ENCODE peak calls at places on chromosomes 12 and 14, in six cellular contexts. T, E, G, Y, B and A are unnamed samples.

GRCh38 chr14:68449565-68450295 is 343.1 kb downstream of the ZFP36L1 start:
- DNase-seq in B (no peak), T (no peak), G (peak), E (peak), Y (peak), A (peak)

GRCh38 chr14:85024931-85025330 is 505.0 kb upstream of the FLRT2 start:
- DNase-seq in B (no peak), G (peak), E (no peak), T (no peak), Y (peak), A (no peak)

GRCh38 chr12:75823475-75823874 is 208.1 kb downstream of the PHLDA1 start:
- DNase-seq in B (no peak), T (no peak), G (no peak), Y (no peak), E (no peak), A (no peak)

GRCh38 chr12:49868952-49869815 is 26.3 kb upstream of the BCDIN3D start:
- DNase-seq in B (peak), T (peak), G (peak), E (peak), Y (peak), A (no peak)

GRCh38 chr12:112191201-112191600 is 65.8 kb downstream of the TRAFD1 start:
- DNase-seq in T (no peak), B (no peak), Y (no peak), E (no peak), G (peak), A (no peak)

GRCh38 chr12:127401005-127401404 is 866.0 kb upstream of the TMEM132C start:
- DNase-seq in Y (no peak), B (no peak), G (no peak), E (no peak), T (peak), A (no peak)

GRCh38 chr12:26358651-26359050 is 163.3 kb downstream of the SSPN start:
- DNase-seq in G (no peak), E (no peak), Y (no peak), B (no peak), T (no peak), A (no peak)

GRCh38 chr12:69161835-69162234 is 77.5 kb upstream of the CPSF6 start:
- DNase-seq in T (no peak), G (no peak), B (no peak), E (no peak), Y (no peak), A (no peak)

GRCh38 chr12:122099856-122100255 is 21.3 kb downstream of the MLXIP start:
- DNase-seq in Y (no peak), T (no peak), E (no peak), G (no peak), B (no peak), A (no peak)

GRCh38 chr14:53510281-53510912 is 357.3 kb upstream of the DDHD1 start:
- DNase-seq in T (no peak), E (no peak), G (no peak), B (no peak), Y (no peak), A (no peak)

GRCh38 chr14:61380984-61381383 is 59.6 kb downstream of the PRKCH start:
- DNase-seq in T (no peak), E (no peak), B (no peak), Y (no peak), G (peak), A (no peak)

GRCh38 chr14:22557846-22558220 is 31.2 kb downstream of the DAD1 start:
- DNase-seq in T (no peak), E (no peak), Y (no peak), B (no peak), G (no peak), A (no peak)

GRCh38 chr12:98635657-98636323 is 8.8 kb downstream of the IKBIP start:
- DNase-seq in E (no peak), T (peak), G (peak), Y (peak), B (no peak), A (no peak)

GRCh38 chr12:125161712-125162023 is 96.4 kb downstream of the AACS start:
- DNase-seq in B (no peak), G (peak), Y (no peak), E (no peak), T (no peak), A (no peak)

GRCh38 chr12:42728770-42729531 is 139.4 kb upstream of the PRICKLE1 start:
- DNase-seq in B (no peak), E (no peak), T (no peak), Y (no peak), G (no peak), A (no peak)

GRCh38 chr14:36207500-36207899 is 31.0 kb upstream of the PTCSC3 start:
- DNase-seq in T (peak), G (no peak), Y (no peak), B (no peak), E (no peak), A (no peak)

GRCh38 chr14:36222952-36223468 is 46.5 kb upstream of the PTCSC3 start:
- DNase-seq in G (no peak), E (no peak), B (no peak), Y (peak), T (peak), A (no peak)

GRCh38 chr14:30655124-30655523 is 33.0 kb downstream of the SCFD1 start:
- DNase-seq in T (peak), B (no peak), E (no peak), G (no peak), Y (peak), A (no peak)

GRCh38 chr14:61475316-61475715 is 153.9 kb downstream of the PRKCH start:
- DNase-seq in T (peak), E (no peak), G (peak), Y (peak), B (no peak), A (peak)

GRCh38 chr14:21049263-21049662 is 7.1 kb downstream of the RNASE7 start:
- DNase-seq in B (no peak), G (no peak), T (peak), E (no peak), Y (no peak), A (no peak)

GRCh38 chr12:42442328-42442759 is 116.4 kb downstream of the PPHLN1 start:
- DNase-seq in G (peak), Y (no peak), T (no peak), B (peak), E (no peak), A (no peak)

GRCh38 chr14:60168841-60169240 is 3.6 kb upstream of the DHRS7 start:
- DNase-seq in B (no peak), G (no peak), E (no peak), T (no peak), Y (no peak), A (no peak)

GRCh38 chr12:86261142-86261541 is 5.0 kb upstream of the MGAT4C start:
- DNase-seq in G (no peak), E (no peak), T (peak), Y (no peak), B (no peak), A (no peak)

GRCh38 chr14:105943973-105944602 is 417.7 kb downstream of the TMEM121 start:
- DNase-seq in B (no peak), E (no peak), Y (no peak), G (no peak), T (no peak), A (no peak)

GRCh38 chr12:127485528-127485927 is 781.4 kb upstream of the TMEM132C start:
- DNase-seq in G (peak), T (peak), Y (peak), E (no peak), B (no peak), A (no peak)

GRCh38 chr14:98949506-98950135 is 322.4 kb downstream of the BCL11B start:
- DNase-seq in B (no peak), Y (no peak), G (no peak), E (no peak), T (no peak), A (no peak)

GRCh38 chr12:24473097-24473496 is 475.8 kb downstream of the BCAT1 start:
- DNase-seq in G (no peak), B (no peak), Y (no peak), E (no peak), T (no peak), A (no peak)

GRCh38 chr14:34085695-34086094 is 134.8 kb upstream of the EGLN3 start:
- DNase-seq in Y (no peak), B (peak), E (no peak), T (no peak), G (no peak), A (no peak)

GRCh38 chr12:87812711-87813110 is 216.5 kb downstream of the C12orf50 start:
- DNase-seq in T (no peak), Y (no peak), G (no peak), B (no peak), E (no peak), A (no peak)

GRCh38 chr12:131830335-131831020 is 2.3 kb downstream of the MMP17 start:
- DNase-seq in E (peak), G (peak), B (peak), T (peak), Y (peak), A (peak)

DNA sequence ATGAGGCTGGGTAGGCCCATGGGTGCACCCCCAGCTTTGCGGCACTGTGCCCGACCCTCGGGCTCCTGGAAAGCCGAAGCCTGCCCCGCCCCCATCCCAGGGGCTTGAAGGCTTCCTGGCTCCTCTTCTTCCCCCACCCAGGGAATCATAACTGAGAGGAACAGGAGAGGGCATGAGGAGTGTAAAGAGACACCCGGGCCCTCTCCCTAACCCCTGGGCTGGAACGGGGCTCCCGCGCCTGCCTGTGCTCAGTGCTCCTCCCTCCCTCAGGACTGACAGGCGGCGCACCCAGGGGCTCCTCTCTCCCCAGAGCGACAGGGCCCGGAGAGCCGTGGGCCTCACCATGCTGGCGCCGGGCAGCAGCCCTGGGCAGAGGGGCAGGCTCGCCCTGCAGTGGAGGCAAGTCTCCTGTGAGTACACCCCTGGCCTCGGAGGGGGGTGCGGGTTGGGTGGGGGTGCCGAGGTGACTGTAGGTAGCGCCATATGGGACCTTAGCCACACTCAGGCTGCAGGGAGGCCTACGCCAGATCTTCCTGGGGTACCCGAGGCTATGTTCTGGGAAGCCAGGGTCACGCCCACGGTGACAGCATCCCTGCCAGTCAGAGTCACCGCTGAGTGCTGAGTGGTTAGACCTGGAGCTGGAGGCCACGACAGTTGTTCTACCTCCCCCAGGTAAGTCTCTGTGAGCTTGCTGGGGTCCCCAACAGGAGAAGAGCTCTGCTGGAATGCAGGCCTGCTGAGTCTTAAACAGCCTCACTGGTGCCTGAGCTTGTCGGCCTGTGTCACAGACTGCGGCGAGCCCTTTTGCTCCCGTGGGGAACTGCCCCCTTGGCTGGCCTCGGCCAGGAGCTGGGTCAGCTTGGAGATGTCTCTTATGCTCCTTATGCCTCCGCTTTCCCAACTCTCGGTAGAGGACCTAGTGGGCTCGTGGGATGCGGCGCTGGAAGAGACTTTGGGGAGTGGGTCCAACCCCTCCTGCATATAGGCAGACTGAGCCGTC is 7.7 kb downstream of the LRTM2 start:
- DNase-seq in T (no peak), Y (no peak), E (no peak), B (no peak), G (no peak), A (no peak)
- H3K9ac ChIP-seq in T (no peak), Y (no peak), E (no peak), B (no peak), G (no peak), A (no peak)

GRCh38 chr12:47822386-47822785 is 2.7 kb upstream of the HDAC7 start:
- DNase-seq in G (no peak), B (no peak), T (no peak), E (no peak), Y (no peak), A (no peak)
- H3K18ac ChIP-seq in G (no peak), B (peak), T (no peak), E (no peak), Y (peak), A (no peak)

GRCh38 chr12:47714823-47715386 is 9.1 kb upstream of the RPAP3 start:
- DNase-seq in B (no peak), T (no peak), G (no peak), Y (no peak), E (no peak), A (no peak)
- H3K9ac ChIP-seq in B (no peak), T (no peak), G (no peak), Y (peak), E (no peak), A (no peak)

GRCh38 chr14:39368261-39368959 is 63.8 kb downstream of the FBXO33 start:
- DNase-seq in B (peak), T (peak), Y (peak), G (peak), E (peak), A (peak)

GRCh38 chr14:39369029-39369428 is 63.2 kb downstream of the FBXO33 start:
- DNase-seq in T (no peak), Y (no peak), G (peak), E (no peak), B (no peak), A (no peak)

GRCh38 chr14:39365354-39365753 is 66.9 kb downstream of the FBXO33 start:
- DNase-seq in T (no peak), B (no peak), E (no peak), Y (no peak), G (no peak), A (no peak)

GRCh38 chr14:39366460-39367386 is 65.5 kb downstream of the FBXO33 start:
- DNase-seq in G (peak), Y (no peak), E (no peak), B (no peak), T (no peak), A (no peak)

DNA sequence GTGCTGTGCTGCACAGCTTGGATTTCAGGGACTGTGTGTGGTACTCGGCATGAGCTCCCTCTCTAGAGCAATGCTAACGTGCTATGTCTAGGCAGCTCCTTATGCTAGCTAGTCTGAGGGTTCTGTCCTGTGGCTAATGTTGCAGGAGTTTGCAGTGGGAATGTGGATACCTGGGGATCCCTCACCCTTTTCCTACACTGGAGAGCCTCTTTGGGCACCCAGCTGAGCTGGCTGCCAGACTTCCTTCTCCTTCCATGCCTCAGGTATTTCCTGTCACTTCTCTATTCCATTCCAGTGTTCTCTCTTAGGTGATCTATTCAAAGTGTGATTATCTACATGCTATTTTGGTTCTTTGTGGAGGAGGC is 64.9 kb downstream of the FBXO33 start:
- DNase-seq in T (no peak), G (peak), E (peak), B (no peak), Y (no peak), A (no peak)
- H3K18ac ChIP-seq in T (no peak), G (no peak), E (no peak), B (peak), Y (no peak), A (peak)

DNA sequence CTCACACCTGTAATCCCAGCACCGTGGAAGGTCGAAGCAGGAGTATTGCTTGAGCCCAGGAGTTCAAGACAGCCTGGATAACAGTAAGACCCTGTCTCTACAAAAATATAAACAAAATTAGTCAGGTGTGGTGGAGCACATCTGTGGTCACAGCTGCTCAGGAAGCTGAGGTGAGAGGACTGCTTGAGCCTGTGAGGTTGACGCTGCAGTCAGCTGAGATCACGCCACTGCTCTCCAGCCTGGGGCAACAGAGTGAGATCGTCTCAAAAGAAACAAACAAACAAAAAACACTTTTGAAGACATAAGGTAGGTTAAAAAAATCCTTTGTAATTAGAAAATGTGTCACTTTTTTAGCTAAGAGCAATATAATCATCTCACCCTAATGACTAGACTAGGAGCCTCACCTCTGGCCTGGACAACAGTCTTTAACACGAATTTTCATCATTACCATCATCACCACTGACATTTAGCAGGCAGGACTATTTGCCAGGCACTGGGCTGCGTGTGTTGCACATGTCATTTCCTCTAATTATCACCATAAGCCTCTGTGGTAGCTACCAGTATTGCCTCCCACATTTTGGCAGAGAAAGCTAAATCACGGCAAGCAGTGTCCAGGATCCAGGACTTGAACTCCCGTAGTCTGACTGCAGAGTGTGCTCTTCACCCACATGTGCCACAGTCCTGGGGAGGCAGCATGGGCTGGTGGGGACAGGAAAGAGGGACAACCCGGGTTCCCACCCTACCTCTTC is 4.6 kb upstream of the SYCP3 start:
- DNase-seq in T (no peak), Y (no peak), G (no peak), E (no peak), B (no peak), A (no peak)
- H3K9ac ChIP-seq in T (no peak), Y (no peak), G (no peak), E (no peak), B (no peak), A (no peak)

GRCh38 chr12:83075471-83075870 is 388.8 kb downstream of the TMTC2 start:
- DNase-seq in G (no peak), Y (no peak), T (no peak), E (no peak), B (no peak), A (no peak)

GRCh38 chr12:83077037-83077436 is 390.3 kb downstream of the TMTC2 start:
- DNase-seq in Y (no peak), E (no peak), T (no peak), G (no peak), B (no peak), A (no peak)

GRCh38 chr12:83074495-83074894 is 387.8 kb downstream of the TMTC2 start:
- DNase-seq in E (peak), Y (no peak), B (no peak), T (no peak), G (no peak), A (no peak)
- H3K18ac ChIP-seq in E (no peak), Y (no peak), B (no peak), T (no peak), G (no peak), A (peak)

GRCh38 chr12:119177056-119177325 is 1.7 kb upstream of the HSPB8 start:
- DNase-seq in B (no peak), G (no peak), Y (no peak), T (no peak), E (no peak), A (no peak)

GRCh38 chr12:119177724-119178380 is 879 bp upstream of the HSPB8 start:
- DNase-seq in T (no peak), G (peak), E (peak), B (no peak), Y (no peak), A (no peak)

GRCh38 chr12:119178544-119179334 is at the start of gene HSPB8:
- DNase-seq in Y (peak), B (peak), G (peak), E (peak), T (peak), A (no peak)

GRCh38 chr12:119175115-119175514 is 3.6 kb upstream of the HSPB8 start:
- DNase-seq in G (no peak), T (no peak), Y (no peak), B (no peak), E (no peak), A (no peak)

DNA sequence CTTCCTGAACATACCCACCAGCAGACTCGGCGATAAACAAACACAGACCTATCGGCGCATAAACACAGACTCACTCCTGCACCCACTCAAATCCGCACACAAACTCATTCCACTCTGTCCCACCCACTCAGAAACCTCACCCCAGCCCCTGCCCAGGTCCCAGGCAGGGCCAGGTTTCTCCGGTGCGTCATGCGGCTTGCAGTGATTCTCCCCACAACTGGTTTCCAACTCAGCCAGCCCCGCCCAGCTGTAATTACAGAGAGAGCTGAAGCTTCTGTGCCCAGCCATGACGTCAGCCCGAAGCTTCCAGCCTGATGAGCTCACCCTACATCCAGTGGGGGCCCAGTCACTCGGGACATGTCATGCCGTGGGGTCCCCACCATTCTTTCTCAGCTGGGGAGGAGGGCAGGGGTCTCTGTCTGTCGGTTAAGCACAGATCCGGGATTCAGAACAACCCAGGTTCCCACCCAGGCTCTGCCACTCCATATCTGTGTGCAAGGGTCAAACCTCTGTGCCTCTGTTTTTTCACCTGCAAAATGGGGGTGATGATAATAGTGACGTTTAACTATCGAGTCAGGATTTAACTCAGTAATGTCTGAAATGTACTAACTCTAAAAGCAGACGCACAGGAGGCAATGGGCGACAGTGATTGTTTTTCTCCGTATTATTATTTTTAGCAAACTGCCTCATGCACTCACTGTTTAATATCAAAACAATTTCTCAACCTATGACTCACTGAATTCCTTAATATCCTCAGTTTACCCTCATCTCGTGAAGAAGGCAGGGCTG is 2.3 kb upstream of the HSPB8 start:
- DNase-seq in Y (peak), E (peak), T (peak), G (peak), B (peak), A (no peak)
- H3K9ac ChIP-seq in Y (peak), E (no peak), T (no peak), G (no peak), B (no peak), A (no peak)

DNA sequence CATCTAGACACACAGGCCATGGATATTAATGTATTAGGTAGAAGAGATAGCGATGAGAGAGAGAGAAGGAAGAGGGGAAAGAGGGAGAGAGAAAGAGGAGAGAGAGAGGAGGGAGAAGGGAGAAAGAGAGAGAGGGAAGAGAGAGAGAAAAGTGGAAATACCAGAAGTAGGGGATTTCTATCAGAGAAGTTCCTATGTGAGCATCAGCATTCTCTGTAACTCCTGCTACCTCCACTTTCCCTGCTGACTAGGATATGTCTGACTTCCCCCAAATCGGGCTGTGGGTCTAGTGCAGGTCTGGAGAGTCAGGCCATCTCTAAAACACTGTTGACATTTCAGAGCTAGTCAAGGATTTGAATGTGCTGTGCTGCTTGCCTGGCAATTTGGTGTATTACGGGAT is 3.6 kb downstream of the ARHGDIB start:
- DNase-seq in E (no peak), B (no peak), G (no peak), T (no peak), Y (no peak), A (no peak)
- H3K18ac ChIP-seq in E (no peak), B (no peak), G (no peak), T (no peak), Y (no peak), A (peak)